ENCODE peak calls at places on chromosomes 7 and 10, in seven cellular contexts. D is colonic mucosa, R is IMR-90, V is neural progenitor cell, E is A549, B is fibroblast of lung, T is psoas muscle. Y is an unnamed sample. For H3K4me1, the result is how much of the 10 kb centered on the place peaks cover.

GRCh38 chr10:102368072-102368471 is 27.4 kb upstream of the NFKB2 start:
- DNase-seq in V (no peak), D (no peak), B (no peak), E (peak), R (no peak), T (no peak), Y (peak)

GRCh38 chr7:152341039-152341913 is 94.5 kb downstream of the KMT2C start:
- DNase-seq in R (peak), D (peak), T (no peak), E (peak), B (peak), V (peak), Y (peak)

GRCh38 chr10:110865184-110865803 is 6.4 kb upstream of the PDCD4 start:
- DNase-seq in E (peak), V (peak), R (peak), B (peak), T (no peak), D (peak), Y (peak)

GRCh38 chr10:31697271-31698168 is 231.1 kb downstream of the ARHGAP12 start:
- DNase-seq in V (no peak), E (no peak), B (peak), R (peak), D (peak), T (peak), Y (no peak)

GRCh38 chr10:17059197-17059688 is 70.4 kb downstream of the CUBN start:
- DNase-seq in D (no peak), V (no peak), E (peak), B (peak), T (no peak), R (peak), Y (peak)

GRCh38 chr7:40760997-40761396 is 626.2 kb downstream of the SUGCT start:
- DNase-seq in D (no peak), V (no peak), B (no peak), R (no peak), E (no peak), T (no peak), Y (no peak)

GRCh38 chr10:42982886-42983594 is 93.8 kb upstream of the RET start:
- DNase-seq in R (no peak), V (no peak), B (no peak), T (no peak), D (peak), E (no peak), Y (no peak)

GRCh38 chr10:44260286-44260928 is 124.5 kb downstream of the CXCL12 start:
- DNase-seq in R (no peak), D (no peak), T (no peak), B (no peak), E (no peak), V (no peak), Y (no peak)

GRCh38 chr7:27160147-27160545 is 3.7 kb upstream of the HOXA7 start:
- DNase-seq in T (no peak), D (no peak), E (no peak), B (no peak), R (no peak), V (no peak), Y (no peak)

GRCh38 chr10:80684217-80684616 is 146.5 kb downstream of the SH2D4B start:
- DNase-seq in B (peak), T (no peak), E (peak), R (peak), D (no peak), V (no peak), Y (peak)

GRCh38 chr7:25069900-25070443 is 55.1 kb downstream of the CYCS start:
- DNase-seq in E (peak), V (peak), D (peak), T (peak), B (peak), R (peak), Y (peak)

GRCh38 chr10:52566471-52567246 is 205.9 kb downstream of the MBL2 start:
- DNase-seq in T (no peak), D (no peak), E (peak), R (peak), V (peak), B (peak), Y (no peak)

GRCh38 chr7:16708980-16709379 is 44.6 kb upstream of the TSPAN13 start:
- DNase-seq in V (no peak), R (peak), T (peak), D (no peak), B (peak), E (peak), Y (no peak)

GRCh38 chr10:124342821-124343170 is 75.9 kb downstream of the OAT start:
- DNase-seq in E (no peak), R (no peak), B (no peak), T (no peak), V (no peak), D (no peak), Y (no peak)

GRCh38 chr10:7475046-7475860 is 64.4 kb upstream of the SFMBT2 start:
- DNase-seq in D (peak), R (no peak), T (peak), E (no peak), B (peak), V (peak), Y (no peak)

GRCh38 chr7:144812379-144813283 is 23.2 kb downstream of the TPK1 start:
- DNase-seq in B (no peak), D (no peak), V (no peak), T (no peak), E (no peak), R (no peak), Y (no peak)

GRCh38 chr7:30447466-30447865 is 31.1 kb downstream of the NOD1 start:
- DNase-seq in R (no peak), V (no peak), T (no peak), B (no peak), D (no peak), E (no peak), Y (no peak)

GRCh38 chr7:18407385-18407784 is 88.2 kb upstream of the HDAC9 start:
- DNase-seq in D (no peak), V (no peak), E (no peak), R (no peak), B (no peak), T (no peak), Y (peak)

GRCh38 chr10:7230956-7231355 is 179.9 kb downstream of the SFMBT2 start:
- DNase-seq in B (peak), R (peak), E (no peak), D (no peak), T (no peak), V (no peak), Y (peak)

GRCh38 chr10:96502561-96503267 is 11.0 kb downstream of the TLL2 start:
- DNase-seq in E (no peak), D (no peak), R (no peak), B (no peak), T (no peak), V (no peak), Y (peak)

GRCh38 chr7:47507514-47507913 is 74.4 kb downstream of the TNS3 start:
- DNase-seq in E (no peak), B (no peak), R (no peak), T (peak), V (peak), D (no peak), Y (no peak)

GRCh38 chr10:59611048-59611447 is 98.6 kb downstream of the SLC16A9 start:
- DNase-seq in D (no peak), T (no peak), R (no peak), V (no peak), B (no peak), E (no peak), Y (no peak)

GRCh38 chr7:32346253-32346652 is 143.9 kb downstream of the LSM5 start:
- DNase-seq in D (no peak), E (no peak), B (no peak), R (no peak), T (no peak), V (no peak), Y (peak)

GRCh38 chr10:28705472-28705871 is 28.2 kb downstream of the BAMBI start:
- DNase-seq in D (no peak), E (no peak), R (no peak), B (no peak), V (no peak), T (no peak), Y (no peak)

GRCh38 chr10:129605266-129605985 is 138.4 kb downstream of the MGMT start:
- DNase-seq in E (no peak), B (peak), D (no peak), V (no peak), R (peak), T (no peak), Y (no peak)

GRCh38 chr10:12605580-12606405 is 256.4 kb downstream of the CAMK1D start:
- DNase-seq in R (peak), E (peak), V (peak), T (peak), B (peak), D (peak), Y (no peak)

GRCh38 chr10:27390681-27391080 is 113.4 kb upstream of the RAB18 start:
- DNase-seq in T (no peak), R (peak), V (no peak), E (no peak), D (no peak), B (peak), Y (peak)

GRCh38 chr10:102227050-102227449 is 951 bp downstream of the ELOVL3 start:
- DNase-seq in B (peak), T (no peak), V (no peak), E (no peak), R (peak), D (no peak), Y (no peak)

GRCh38 chr7:95811846-95812445 is 39.6 kb downstream of the DYNC1I1 start:
- DNase-seq in E (no peak), B (peak), R (no peak), T (no peak), V (no peak), D (no peak), Y (no peak)

GRCh38 chr10:70761727-70762350 is 23.3 kb downstream of the TBATA start:
- DNase-seq in V (no peak), R (no peak), T (no peak), E (no peak), D (no peak), B (no peak), Y (no peak)

GRCh38 chr10:31623466-31623865 is 304.4 kb downstream of the ZEB1 start:
- DNase-seq in E (no peak), D (no peak), V (no peak), B (peak), R (peak), T (peak), Y (no peak)

GRCh38 chr7:330554-331230 is 40.7 kb downstream of the FOXL3 start:
- DNase-seq in T (no peak), R (no peak), E (no peak), B (no peak), V (no peak), D (no peak), Y (no peak)

GRCh38 chr10:69757206-69757552 is 44.5 kb upstream of the COL13A1 start:
- DNase-seq in V (no peak), D (no peak), E (no peak), T (no peak), R (no peak), B (no peak), Y (no peak)

GRCh38 chr7:1922071-1922869 is 252.2 kb downstream of the ELFN1 start:
- DNase-seq in D (no peak), E (no peak), R (peak), V (no peak), B (peak), T (no peak), Y (no peak)

GRCh38 chr7:148527717-148528168 is 62.8 kb upstream of the C7orf33 start:
- DNase-seq in V (peak), D (peak), B (peak), T (peak), R (peak), E (peak), Y (peak)

GRCh38 chr10:71966046-71967004 is 2.1 kb downstream of the CHST3 start:
- DNase-seq in V (no peak), T (no peak), E (peak), B (no peak), R (peak), D (no peak), Y (peak)

GRCh38 chr7:16026253-16027020 is 340.0 kb upstream of the MEOX2 start:
- DNase-seq in B (peak), E (no peak), T (no peak), V (no peak), D (no peak), R (peak), Y (peak)

GRCh38 chr7:40922316-40922670 is 780.6 kb downstream of the INHBA start:
- DNase-seq in T (no peak), D (no peak), V (no peak), B (peak), E (no peak), R (peak), Y (peak)

GRCh38 chr7:5450549-5451327 is 27.1 kb upstream of the TNRC18 start:
- DNase-seq in V (peak), D (peak), E (peak), T (peak), B (peak), R (peak), Y (no peak)

GRCh38 chr10:97762816-97763215 is 9.0 kb downstream of the SFRP5 start:
- DNase-seq in E (no peak), V (peak), D (no peak), R (no peak), T (no peak), B (no peak), Y (no peak)

GRCh38 chr10:97763411-97763810 is 8.4 kb downstream of the SFRP5 start:
- DNase-seq in D (no peak), B (no peak), R (no peak), V (no peak), E (no peak), T (no peak), Y (no peak)

GRCh38 chr10:97761331-97761865 is 10.4 kb downstream of the SFRP5 start:
- DNase-seq in T (no peak), E (no peak), R (no peak), B (no peak), V (no peak), D (no peak), Y (no peak)

GRCh38 chr10:97760461-97761257 is 11.1 kb downstream of the SFRP5 start:
- DNase-seq in R (no peak), T (no peak), D (no peak), B (no peak), E (no peak), V (no peak), Y (no peak)

GRCh38 chr10:97762056-97762455 is 9.7 kb downstream of the SFRP5 start:
- DNase-seq in V (no peak), B (no peak), T (no peak), D (no peak), R (no peak), E (no peak), Y (no peak)
- H3K27ac ChIP-seq in V (no peak), B (no peak), T (no peak), D (no peak), R (no peak), E (no peak), Y (no peak)

GRCh38 chr10:132634241-132634946 is 96.8 kb downstream of the INPP5A start:
- DNase-seq in R (no peak), V (peak), D (peak), B (no peak), T (peak), E (no peak), Y (no peak)
- H3K4me1 ChIP-seq in R (under half), V (under half), D (under half), B (under half), T (half or more), E (under half), Y (under half)

DNA sequence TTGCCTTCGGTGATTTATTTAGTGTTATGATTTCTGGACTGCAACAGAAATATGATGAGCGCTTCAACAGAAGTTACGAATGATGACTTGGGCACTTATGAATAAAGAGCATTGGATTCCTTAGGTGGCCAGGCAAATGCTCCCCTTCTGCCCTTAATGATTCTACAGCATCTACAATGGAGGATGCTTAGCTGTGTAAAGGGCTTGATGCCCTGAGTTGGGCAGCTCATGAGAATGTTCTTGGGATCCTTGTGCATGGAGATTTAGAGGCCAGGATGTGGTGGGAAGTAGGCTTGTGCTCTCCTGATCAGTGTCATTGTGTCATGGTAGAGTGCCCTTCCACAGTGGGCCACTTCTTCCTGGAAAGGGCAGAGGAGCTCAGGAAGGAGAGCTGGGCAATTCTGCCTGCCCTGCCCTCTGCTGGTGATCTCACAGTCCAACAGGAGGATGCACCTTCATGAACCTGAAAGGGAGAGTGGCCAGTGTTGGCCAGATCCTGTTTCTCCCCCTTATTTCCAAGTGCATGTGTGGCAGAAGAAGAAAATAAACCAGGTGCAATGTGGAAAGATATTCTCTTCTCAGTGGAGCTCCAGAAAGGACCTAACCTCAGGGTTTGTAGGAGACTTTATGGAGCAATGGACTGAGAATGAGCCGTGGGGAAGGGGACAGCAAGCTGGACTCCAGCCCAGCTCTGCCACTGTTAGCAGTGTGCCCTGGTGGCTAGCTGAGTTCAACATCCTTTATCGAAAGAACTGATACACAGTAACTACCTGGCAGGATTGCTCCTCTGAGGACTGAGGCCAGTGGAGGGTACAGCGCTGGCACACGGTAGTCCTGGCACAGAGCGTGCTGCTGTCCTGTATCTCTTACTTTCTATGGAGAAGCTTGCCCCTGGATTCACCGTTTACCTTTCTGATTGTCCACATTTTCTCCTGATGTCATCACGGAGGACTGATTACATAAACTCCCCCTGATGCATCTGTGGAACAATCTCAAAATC is 182.9 kb downstream of the BMPER start:
- DNase-seq in R (peak), E (peak), B (peak), T (peak), D (peak), V (peak), Y (no peak)
- TF ChIP-seq CTCF in R (peak), E (peak), B (peak), T (peak), D (peak), V (peak), Y (peak)

DNA sequence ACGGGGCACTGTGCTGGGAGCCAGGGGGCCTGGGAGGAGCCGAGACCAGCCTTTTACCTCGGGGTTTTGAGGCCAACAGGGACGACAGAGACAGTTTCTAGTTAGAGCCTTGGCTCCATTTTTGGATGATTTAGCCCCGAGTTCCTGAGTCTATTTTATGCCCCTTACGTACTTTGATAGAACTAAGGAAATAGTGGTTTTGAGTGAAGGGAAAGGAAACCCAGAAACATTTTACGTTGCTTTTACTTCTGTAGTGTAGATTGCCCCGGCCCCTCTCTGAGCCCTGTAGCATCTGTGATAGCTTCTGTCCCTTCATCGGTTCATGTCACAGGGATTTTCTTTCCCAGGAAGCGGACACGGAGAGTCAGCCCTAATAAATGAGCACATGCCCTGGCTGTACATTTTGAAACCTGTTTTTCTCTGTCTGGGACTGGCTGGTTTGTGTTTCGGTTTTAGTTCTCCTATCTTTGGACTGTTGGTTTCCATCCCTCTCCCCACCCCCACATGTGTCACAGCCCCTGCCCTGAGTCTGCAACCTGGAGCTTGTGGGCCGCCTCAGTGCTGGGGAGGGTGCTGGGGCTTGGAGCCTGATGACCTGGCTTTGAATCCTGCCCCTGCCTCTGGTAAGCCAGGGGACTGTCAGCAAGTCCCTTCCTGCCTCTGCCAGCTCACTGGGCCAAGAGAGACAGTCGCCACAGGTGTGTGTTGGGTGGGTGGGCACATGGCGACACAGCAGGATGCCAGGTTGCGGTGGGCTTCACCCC is 6.9 kb upstream of the ORAI2 start:
- DNase-seq in B (no peak), R (no peak), E (no peak), T (no peak), D (no peak), V (no peak), Y (no peak)
- H3K27ac ChIP-seq in B (no peak), R (no peak), E (no peak), T (peak), D (peak), V (no peak), Y (no peak)

DNA sequence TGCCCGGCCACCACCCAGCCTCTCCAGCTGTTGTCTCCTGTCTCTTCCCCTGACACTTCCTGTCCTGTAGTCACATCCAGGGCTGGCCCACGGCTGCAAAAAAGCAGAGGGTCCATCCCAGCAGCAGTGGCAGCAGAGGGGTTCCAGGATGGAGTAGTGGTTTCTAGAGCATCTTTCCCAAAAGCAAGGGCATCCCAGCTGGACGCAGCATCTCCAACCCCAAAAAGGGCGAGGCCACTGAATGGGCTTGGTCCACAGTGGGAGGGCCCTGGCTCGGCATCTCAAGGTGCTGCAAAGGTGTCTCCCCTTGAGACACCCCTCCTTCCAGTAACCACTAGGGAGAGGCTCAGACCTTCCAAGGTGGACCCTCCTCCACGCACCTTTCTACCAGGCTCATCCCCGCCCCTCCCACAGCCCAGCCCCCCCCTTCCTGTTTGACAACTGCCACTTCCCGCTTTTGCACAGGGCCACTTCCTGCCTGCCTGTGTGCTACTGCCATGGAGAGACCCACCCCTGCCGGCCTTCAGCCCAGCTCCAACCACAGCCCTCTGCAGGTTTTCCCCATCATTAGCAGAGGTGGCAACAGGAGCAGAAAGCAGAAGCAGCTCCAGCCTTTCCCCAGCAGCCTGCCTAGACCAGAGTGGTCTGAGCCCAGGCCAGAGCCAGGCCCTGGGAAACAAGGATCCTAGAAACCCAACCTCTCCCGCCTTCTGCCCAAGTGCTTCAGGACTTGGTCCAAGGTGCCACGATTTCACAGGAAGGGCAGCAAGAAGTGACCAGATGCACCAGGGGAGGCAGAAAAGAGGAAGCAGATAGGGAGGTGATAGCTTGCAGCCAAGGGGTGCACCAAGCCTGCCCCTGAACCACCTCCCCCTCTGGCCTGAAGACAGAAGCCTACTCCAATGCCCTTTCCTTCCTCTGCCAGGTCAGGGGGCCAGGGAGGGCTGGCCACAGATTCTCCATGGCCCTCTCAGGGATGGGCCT is 8.6 kb downstream of the CAMK2G start:
- DNase-seq in B (no peak), E (no peak), V (no peak), D (peak), R (no peak), T (no peak), Y (no peak)
- H3K4me1 ChIP-seq in B (under half), E (under half), V (under half), D (under half), R (under half), T (half or more), Y (under half)

Y was measured in foreskin keratinocyte.